ENCODE peak calls at places on chromosome 6, in ten cellular contexts. One of them, this sample, is unnamed.

GRCh38 chr6:109240370-109241084 is 141.7 kb downstream of the CD164 start:
- DNase-seq in PC-3: no peak
- DNase-seq in A673: no peak
- DNase-seq in CD8-positive, alpha-beta T cell: no peak
- DNase-seq in gastrocnemius medialis: no peak
- DNase-seq in right lobe of liver: no peak
- DNase-seq in psoas muscle: no peak
- DNase-seq in stomach: no peak
- DNase-seq in dorsolateral prefrontal cortex: no peak
- DNase-seq in pancreas: no peak
- DNase-seq in this sample: no peak

GRCh38 chr6:111038534-111039252 is 48.6 kb upstream of the SLC16A10 start:
- DNase-seq in right lobe of liver: no peak
- DNase-seq in psoas muscle: no peak
- DNase-seq in pancreas: no peak
- DNase-seq in dorsolateral prefrontal cortex: no peak
- DNase-seq in gastrocnemius medialis: no peak
- DNase-seq in PC-3: no peak
- DNase-seq in CD8-positive, alpha-beta T cell: no peak
- DNase-seq in stomach: no peak
- DNase-seq in A673: no peak
- DNase-seq in this sample: no peak

GRCh38 chr6:116268589-116269293 is 11.0 kb downstream of the TSPYL1 start:
- DNase-seq in psoas muscle: no peak
- DNase-seq in gastrocnemius medialis: no peak
- DNase-seq in pancreas: no peak
- DNase-seq in stomach: no peak
- DNase-seq in right lobe of liver: no peak
- DNase-seq in A673: peak; percentile 91
- DNase-seq in CD8-positive, alpha-beta T cell: no peak
- DNase-seq in dorsolateral prefrontal cortex: no peak
- DNase-seq in PC-3: peak; percentile 85
- DNase-seq in this sample: peak; percentile 67

GRCh38 chr6:169714595-169714994 is 9.7 kb downstream of the PHF10 start:
- DNase-seq in CD8-positive, alpha-beta T cell: no peak
- DNase-seq in A673: no peak
- DNase-seq in stomach: no peak
- DNase-seq in psoas muscle: no peak
- DNase-seq in right lobe of liver: no peak
- DNase-seq in PC-3: no peak
- DNase-seq in gastrocnemius medialis: no peak
- DNase-seq in pancreas: no peak
- DNase-seq in dorsolateral prefrontal cortex: no peak
- DNase-seq in this sample: no peak

GRCh38 chr6:130752292-130752691 is 74.9 kb upstream of the SMLR1 start:
- DNase-seq in gastrocnemius medialis: no peak
- DNase-seq in right lobe of liver: no peak
- DNase-seq in stomach: no peak
- DNase-seq in psoas muscle: no peak
- DNase-seq in dorsolateral prefrontal cortex: no peak
- DNase-seq in PC-3: no peak
- DNase-seq in CD8-positive, alpha-beta T cell: no peak
- DNase-seq in A673: no peak
- DNase-seq in pancreas: no peak
- DNase-seq in this sample: no peak

GRCh38 chr6:131807644-131808459 is at the start of gene ENPP1:
- DNase-seq in gastrocnemius medialis: peak; percentile 71
- DNase-seq in pancreas: peak; percentile 90
- DNase-seq in dorsolateral prefrontal cortex: peak; percentile 74
- DNase-seq in stomach: peak; percentile 69
- DNase-seq in A673: peak; percentile 76
- DNase-seq in psoas muscle: peak; percentile 90
- DNase-seq in PC-3: peak; percentile 47
- DNase-seq in CD8-positive, alpha-beta T cell: peak; percentile 48
- DNase-seq in right lobe of liver: peak; percentile 79
- DNase-seq in this sample: no peak

GRCh38 chr6:50952092-50952932 is 133.6 kb downstream of the TFAP2B start:
- DNase-seq in PC-3: peak; percentile 54
- DNase-seq in right lobe of liver: no peak
- DNase-seq in A673: peak; percentile 98
- DNase-seq in gastrocnemius medialis: no peak
- DNase-seq in pancreas: no peak
- DNase-seq in psoas muscle: no peak
- DNase-seq in CD8-positive, alpha-beta T cell: no peak
- DNase-seq in stomach: no peak
- DNase-seq in dorsolateral prefrontal cortex: no peak
- DNase-seq in this sample: no peak

GRCh38 chr6:170136541-170137175 is 154.2 kb downstream of the DLL1 start:
- DNase-seq in pancreas: peak; percentile 54
- DNase-seq in A673: no peak
- DNase-seq in right lobe of liver: no peak
- DNase-seq in stomach: no peak
- DNase-seq in psoas muscle: peak; percentile 48
- DNase-seq in PC-3: no peak
- DNase-seq in CD8-positive, alpha-beta T cell: no peak
- DNase-seq in dorsolateral prefrontal cortex: peak; percentile 31
- DNase-seq in gastrocnemius medialis: peak; percentile 5
- DNase-seq in this sample: no peak

GRCh38 chr6:150547511-150548222 is 52.0 kb upstream of the PLEKHG1 start:
- DNase-seq in A673: no peak
- DNase-seq in dorsolateral prefrontal cortex: no peak
- DNase-seq in gastrocnemius medialis: peak; percentile 13
- DNase-seq in stomach: no peak
- DNase-seq in psoas muscle: peak; percentile 61
- DNase-seq in CD8-positive, alpha-beta T cell: no peak
- DNase-seq in PC-3: no peak
- DNase-seq in right lobe of liver: peak; percentile 44
- DNase-seq in pancreas: no peak
- DNase-seq in this sample: no peak

GRCh38 chr6:121260651-121261102 is 73.6 kb downstream of the TBC1D32 start:
- DNase-seq in A673: peak; percentile 72
- DNase-seq in PC-3: no peak
- DNase-seq in gastrocnemius medialis: no peak
- DNase-seq in CD8-positive, alpha-beta T cell: no peak
- DNase-seq in psoas muscle: peak; percentile 65
- DNase-seq in right lobe of liver: no peak
- DNase-seq in pancreas: peak; percentile 39
- DNase-seq in stomach: no peak
- DNase-seq in dorsolateral prefrontal cortex: no peak
- DNase-seq in this sample: no peak

GRCh38 chr6:3849681-3850450 is 693 bp downstream of the FAM50B start:
- DNase-seq in gastrocnemius medialis: peak; percentile 21
- DNase-seq in stomach: peak; percentile 34
- DNase-seq in right lobe of liver: peak; percentile 44
- DNase-seq in PC-3: no peak
- DNase-seq in A673: peak; percentile 12
- DNase-seq in pancreas: peak; percentile 76
- DNase-seq in dorsolateral prefrontal cortex: no peak
- DNase-seq in CD8-positive, alpha-beta T cell: no peak
- DNase-seq in psoas muscle: peak; percentile 71
- DNase-seq in this sample: no peak

GRCh38 chr6:99236010-99236409 is 113.5 kb downstream of the FAXC start:
- DNase-seq in right lobe of liver: no peak
- DNase-seq in PC-3: no peak
- DNase-seq in psoas muscle: no peak
- DNase-seq in A673: no peak
- DNase-seq in dorsolateral prefrontal cortex: no peak
- DNase-seq in pancreas: no peak
- DNase-seq in CD8-positive, alpha-beta T cell: no peak
- DNase-seq in gastrocnemius medialis: no peak
- DNase-seq in stomach: no peak
- DNase-seq in this sample: no peak

GRCh38 chr6:14634072-14634471 is 516.5 kb downstream of the CD83 start:
- DNase-seq in psoas muscle: no peak
- DNase-seq in PC-3: no peak
- DNase-seq in A673: no peak
- DNase-seq in stomach: no peak
- DNase-seq in right lobe of liver: no peak
- DNase-seq in CD8-positive, alpha-beta T cell: peak; percentile 29
- DNase-seq in dorsolateral prefrontal cortex: no peak
- DNase-seq in pancreas: no peak
- DNase-seq in gastrocnemius medialis: no peak
- DNase-seq in this sample: no peak

GRCh38 chr6:123940551-123940950 is 136.9 kb downstream of the NKAIN2 start:
- DNase-seq in PC-3: no peak
- DNase-seq in CD8-positive, alpha-beta T cell: no peak
- DNase-seq in right lobe of liver: no peak
- DNase-seq in A673: no peak
- DNase-seq in stomach: no peak
- DNase-seq in psoas muscle: no peak
- DNase-seq in dorsolateral prefrontal cortex: no peak
- DNase-seq in pancreas: no peak
- DNase-seq in gastrocnemius medialis: no peak
- DNase-seq in this sample: no peak

GRCh38 chr6:21596379-21597242 is 3.1 kb downstream of the SOX4 start:
- DNase-seq in A673: peak; percentile 70
- DNase-seq in gastrocnemius medialis: no peak
- DNase-seq in CD8-positive, alpha-beta T cell: peak; percentile 40
- DNase-seq in pancreas: peak; percentile 67
- DNase-seq in dorsolateral prefrontal cortex: no peak
- DNase-seq in psoas muscle: peak; percentile 68
- DNase-seq in stomach: peak; percentile 31
- DNase-seq in PC-3: peak; percentile 66
- DNase-seq in right lobe of liver: peak; percentile 65
- DNase-seq in this sample: no peak

GRCh38 chr6:25012657-25013056 is 76.9 kb upstream of the RIPOR2 start:
- DNase-seq in right lobe of liver: no peak
- DNase-seq in CD8-positive, alpha-beta T cell: no peak
- DNase-seq in dorsolateral prefrontal cortex: no peak
- DNase-seq in psoas muscle: no peak
- DNase-seq in stomach: no peak
- DNase-seq in A673: no peak
- DNase-seq in PC-3: peak; percentile 69
- DNase-seq in pancreas: no peak
- DNase-seq in gastrocnemius medialis: no peak
- DNase-seq in this sample: no peak

GRCh38 chr6:3757241-3757641 is 5.7 kb upstream of the PXDC1 start:
- DNase-seq in CD8-positive, alpha-beta T cell: no peak
- DNase-seq in pancreas: no peak
- DNase-seq in psoas muscle: no peak
- DNase-seq in right lobe of liver: no peak
- DNase-seq in stomach: no peak
- DNase-seq in gastrocnemius medialis: no peak
- DNase-seq in PC-3: no peak
- DNase-seq in dorsolateral prefrontal cortex: no peak
- DNase-seq in A673: no peak
- DNase-seq in this sample: no peak

GRCh38 chr6:87742106-87742505 is 40.1 kb upstream of the AKIRIN2 start:
- DNase-seq in right lobe of liver: no peak
- DNase-seq in psoas muscle: no peak
- DNase-seq in pancreas: no peak
- DNase-seq in gastrocnemius medialis: no peak
- DNase-seq in A673: no peak
- DNase-seq in dorsolateral prefrontal cortex: no peak
- DNase-seq in PC-3: no peak
- DNase-seq in stomach: no peak
- DNase-seq in CD8-positive, alpha-beta T cell: peak; percentile 66
- DNase-seq in this sample: no peak

DNA sequence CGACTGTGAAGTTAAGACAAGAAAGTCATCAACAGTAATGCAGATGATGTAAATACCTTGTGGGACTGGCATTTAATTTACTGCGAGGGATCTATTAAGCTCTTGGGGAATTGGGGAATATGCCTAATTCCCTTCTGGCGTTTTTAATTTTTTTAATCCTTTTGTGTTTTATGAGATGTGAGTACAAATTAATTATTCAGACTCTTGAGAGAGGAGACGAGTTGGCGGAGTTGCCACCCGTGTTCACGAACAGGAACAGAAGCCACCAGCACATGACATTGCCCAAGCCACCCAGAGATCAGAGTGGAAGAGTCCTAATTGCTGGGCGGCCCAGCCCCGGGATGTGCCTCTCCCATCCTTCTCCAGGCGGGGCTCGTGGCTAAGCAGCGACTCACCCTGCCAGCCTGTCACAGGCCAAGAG is 518 bp upstream of the CRYBG1 start:
- DNase-seq in A673: no peak
- DNase-seq in gastrocnemius medialis: no peak
- DNase-seq in stomach: no peak
- DNase-seq in CD8-positive, alpha-beta T cell: no peak
- DNase-seq in PC-3: no peak
- DNase-seq in right lobe of liver: no peak
- DNase-seq in dorsolateral prefrontal cortex: no peak
- DNase-seq in psoas muscle: no peak
- DNase-seq in pancreas: no peak
- DNase-seq in this sample: no peak
- H3K27me3 ChIP-seq in A673: peaks cover 22% of the 10 kb centered on the region
- H3K27me3 ChIP-seq in gastrocnemius medialis: peaks cover 43% of the 10 kb centered on the region
- H3K27me3 ChIP-seq in stomach: peaks cover 33% of the 10 kb centered on the region
- H3K27me3 ChIP-seq in CD8-positive, alpha-beta T cell: peaks cover 20% of the 10 kb centered on the region
- H3K27me3 ChIP-seq in PC-3: no peaks in the 10 kb centered on the region
- H3K27me3 ChIP-seq in right lobe of liver: peaks cover 15% of the 10 kb centered on the region
- H3K27me3 ChIP-seq in dorsolateral prefrontal cortex: peaks cover 14% of the 10 kb centered on the region
- H3K27me3 ChIP-seq in psoas muscle: peaks cover 10% of the 10 kb centered on the region
- H3K27me3 ChIP-seq in pancreas: no peaks in the 10 kb centered on the region
- H3K27me3 ChIP-seq in this sample: peaks cover 22% of the 10 kb centered on the region

GRCh38 chr6:37758647-37759046 is 60.9 kb upstream of the ZFAND3 start:
- DNase-seq in dorsolateral prefrontal cortex: no peak
- DNase-seq in A673: no peak
- DNase-seq in PC-3: no peak
- DNase-seq in right lobe of liver: no peak
- DNase-seq in CD8-positive, alpha-beta T cell: no peak
- DNase-seq in pancreas: no peak
- DNase-seq in psoas muscle: no peak
- DNase-seq in stomach: no peak
- DNase-seq in gastrocnemius medialis: no peak
- DNase-seq in this sample: no peak
- H3K27me3 ChIP-seq in dorsolateral prefrontal cortex: no peaks in the 10 kb centered on the region
- H3K27me3 ChIP-seq in A673: no peaks in the 10 kb centered on the region
- H3K27me3 ChIP-seq in PC-3: no peaks in the 10 kb centered on the region
- H3K27me3 ChIP-seq in right lobe of liver: no peaks in the 10 kb centered on the region
- H3K27me3 ChIP-seq in CD8-positive, alpha-beta T cell: no peaks in the 10 kb centered on the region
- H3K27me3 ChIP-seq in pancreas: no peaks in the 10 kb centered on the region
- H3K27me3 ChIP-seq in psoas muscle: no peaks in the 10 kb centered on the region
- H3K27me3 ChIP-seq in stomach: no peaks in the 10 kb centered on the region
- H3K27me3 ChIP-seq in gastrocnemius medialis: no peaks in the 10 kb centered on the region
- H3K27me3 ChIP-seq in this sample: no peaks in the 10 kb centered on the region

DNA sequence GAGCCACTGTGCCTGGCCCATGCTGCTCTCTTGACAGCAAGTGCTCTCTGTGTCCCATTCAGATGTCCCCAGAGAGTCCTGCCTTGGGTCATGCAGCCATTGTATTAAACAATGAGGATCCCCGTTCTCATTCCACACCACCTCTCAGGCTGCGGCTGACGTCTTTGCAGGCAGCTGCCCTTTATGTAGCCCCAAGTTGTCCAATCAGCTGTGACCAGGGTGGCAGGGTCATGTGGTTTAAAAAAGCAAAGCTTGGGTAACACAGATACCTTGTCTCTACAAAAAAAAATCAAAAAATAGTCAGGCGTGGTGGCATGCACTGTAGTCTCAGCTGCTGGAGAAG is 13.2 kb downstream of the GCNT2 start:
- DNase-seq in pancreas: no peak
- DNase-seq in psoas muscle: no peak
- DNase-seq in stomach: no peak
- DNase-seq in A673: no peak
- DNase-seq in dorsolateral prefrontal cortex: no peak
- DNase-seq in CD8-positive, alpha-beta T cell: no peak
- DNase-seq in gastrocnemius medialis: no peak
- DNase-seq in PC-3: no peak
- DNase-seq in right lobe of liver: no peak
- DNase-seq in this sample: no peak
- H3K27me3 ChIP-seq in pancreas: no peaks in the 10 kb centered on the region
- H3K27me3 ChIP-seq in psoas muscle: no peaks in the 10 kb centered on the region
- H3K27me3 ChIP-seq in stomach: no peaks in the 10 kb centered on the region
- H3K27me3 ChIP-seq in A673: no peaks in the 10 kb centered on the region
- H3K27me3 ChIP-seq in dorsolateral prefrontal cortex: no peaks in the 10 kb centered on the region
- H3K27me3 ChIP-seq in CD8-positive, alpha-beta T cell: no peaks in the 10 kb centered on the region
- H3K27me3 ChIP-seq in gastrocnemius medialis: no peaks in the 10 kb centered on the region
- H3K27me3 ChIP-seq in PC-3: no peaks in the 10 kb centered on the region
- H3K27me3 ChIP-seq in right lobe of liver: no peaks in the 10 kb centered on the region
- H3K27me3 ChIP-seq in this sample: no peaks in the 10 kb centered on the region

GRCh38 chr6:43826739-43827138 is 56.7 kb downstream of the VEGFA start:
- DNase-seq in pancreas: no peak
- DNase-seq in psoas muscle: no peak
- DNase-seq in dorsolateral prefrontal cortex: no peak
- DNase-seq in PC-3: no peak
- DNase-seq in A673: no peak
- DNase-seq in stomach: no peak
- DNase-seq in right lobe of liver: no peak
- DNase-seq in CD8-positive, alpha-beta T cell: no peak
- DNase-seq in gastrocnemius medialis: no peak
- DNase-seq in this sample: no peak
- H3K27me3 ChIP-seq in pancreas: no peaks in the 10 kb centered on the region
- H3K27me3 ChIP-seq in psoas muscle: no peaks in the 10 kb centered on the region
- H3K27me3 ChIP-seq in dorsolateral prefrontal cortex: no peaks in the 10 kb centered on the region
- H3K27me3 ChIP-seq in PC-3: no peaks in the 10 kb centered on the region
- H3K27me3 ChIP-seq in A673: no peaks in the 10 kb centered on the region
- H3K27me3 ChIP-seq in stomach: no peaks in the 10 kb centered on the region
- H3K27me3 ChIP-seq in right lobe of liver: no peaks in the 10 kb centered on the region
- H3K27me3 ChIP-seq in CD8-positive, alpha-beta T cell: no peaks in the 10 kb centered on the region
- H3K27me3 ChIP-seq in gastrocnemius medialis: no peaks in the 10 kb centered on the region
- H3K27me3 ChIP-seq in this sample: no peaks in the 10 kb centered on the region